ENCODE peak calls at places on chromosomes 2 and 18, in four cellular contexts. W, C, E and G are unnamed samples.

GRCh38 chr18:35456181-35456850 is 41.4 kb downstream of the INO80C start:
- DNase-seq in W (no peak), C (peak; percentile 49), E (no peak), G (peak; percentile 36)

GRCh38 chr2:229081411-229081810 is 189.7 kb downstream of the PID1 start:
- DNase-seq in W (no peak), C (no peak), E (no peak), G (peak; percentile 81)

GRCh38 chr18:59921384-59921891 is 21.6 kb downstream of the PMAIP1 start:
- DNase-seq in W (no peak), C (peak; percentile 67), E (no peak), G (no peak)

GRCh38 chr2:205261631-205262030 is 420.7 kb upstream of the NRP2 start:
- DNase-seq in W (no peak), C (no peak), E (no peak), G (no peak)

GRCh38 chr2:238509151-238509820 is 82.6 kb downstream of the ASB1 start:
- DNase-seq in W (no peak), C (peak; percentile 67), E (no peak), G (peak; percentile 48)

GRCh38 chr2:48902521-48902920 is 147.0 kb upstream of the LHCGR start:
- DNase-seq in W (no peak), C (no peak), E (no peak), G (no peak)

GRCh38 chr2:230564805-230565779 is 147.6 kb upstream of the CAB39 start:
- DNase-seq in W (no peak), C (no peak), E (no peak), G (peak; percentile 29)

GRCh38 chr2:109331081-109331480 is 202.1 kb downstream of the SH3RF3 start:
- DNase-seq in W (no peak), C (peak; percentile 81), E (no peak), G (no peak)

GRCh38 chr2:6780765-6781274 is 84.9 kb downstream of the CMPK2 start:
- DNase-seq in W (no peak), C (peak; percentile 9), E (peak; percentile 69), G (peak; percentile 9)

GRCh38 chr2:74864728-74865722 is 31.1 kb downstream of the HK2 start:
- DNase-seq in W (no peak), C (peak; percentile 47), E (no peak), G (no peak)

GRCh38 chr2:67783026-67783425 is 279.8 kb downstream of the C1D start:
- DNase-seq in W (no peak), C (no peak), E (no peak), G (no peak)

GRCh38 chr2:227370791-227371312 is 8.3 kb downstream of the TM4SF20 start:
- DNase-seq in W (no peak), C (peak; percentile 95), E (peak; percentile 62), G (peak; percentile 14)

GRCh38 chr2:144703852-144704324 is 184.0 kb upstream of the ZEB2 start:
- DNase-seq in W (no peak), C (peak; percentile 90), E (peak; percentile 45), G (peak; percentile 76)

GRCh38 chr18:74331404-74331803 is 15.8 kb downstream of the C18orf63 start:
- DNase-seq in W (no peak), C (peak; percentile 80), E (no peak), G (peak; percentile 80)

GRCh38 chr2:231821908-231822307 is 35.7 kb downstream of the COPS7B start:
- DNase-seq in W (no peak), C (no peak), E (no peak), G (no peak)

GRCh38 chr2:230687498-230687897 is 25.1 kb upstream of the CAB39 start:
- DNase-seq in W (no peak), C (peak; percentile 62), E (no peak), G (peak; percentile 58)

GRCh38 chr2:65096948-65097347 is 33.0 kb downstream of the RAB1A start:
- DNase-seq in W (no peak), C (peak; percentile 39), E (no peak), G (peak; percentile 30)

DNA sequence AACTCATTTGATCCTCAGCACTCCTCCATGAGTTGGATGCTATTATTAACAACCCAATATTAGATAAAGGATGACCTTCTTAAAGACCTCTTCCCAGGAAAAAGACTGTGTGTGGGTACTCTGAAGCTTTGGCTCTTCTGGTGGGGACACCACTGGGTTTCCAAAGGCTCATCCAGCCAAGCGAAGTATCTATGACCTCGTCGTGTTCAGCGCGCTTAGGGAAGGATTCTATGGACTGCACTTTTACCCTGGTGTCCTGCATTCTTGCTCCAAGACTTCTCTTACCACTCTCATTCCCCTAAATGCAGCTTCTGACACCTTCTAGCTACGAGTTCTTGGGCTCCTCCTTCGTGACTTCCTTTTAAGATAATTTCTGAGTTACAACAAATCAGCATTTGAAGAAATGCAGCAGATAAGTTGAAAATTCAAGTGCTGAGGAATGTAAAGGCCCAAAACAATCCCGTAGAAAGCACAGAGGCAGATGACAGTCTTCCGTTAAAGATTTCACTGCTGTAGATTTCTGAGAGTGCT is 673 bp upstream of the HNMT start:
- DNase-seq in W (no peak), C (no peak), E (no peak), G (no peak)
- H3K4me3 ChIP-seq in W (no peak overlapping the region), C (no peak overlapping the region), E (peak overlapping the region; percentile 43), G (peak overlapping the region; percentile 67)

DNA sequence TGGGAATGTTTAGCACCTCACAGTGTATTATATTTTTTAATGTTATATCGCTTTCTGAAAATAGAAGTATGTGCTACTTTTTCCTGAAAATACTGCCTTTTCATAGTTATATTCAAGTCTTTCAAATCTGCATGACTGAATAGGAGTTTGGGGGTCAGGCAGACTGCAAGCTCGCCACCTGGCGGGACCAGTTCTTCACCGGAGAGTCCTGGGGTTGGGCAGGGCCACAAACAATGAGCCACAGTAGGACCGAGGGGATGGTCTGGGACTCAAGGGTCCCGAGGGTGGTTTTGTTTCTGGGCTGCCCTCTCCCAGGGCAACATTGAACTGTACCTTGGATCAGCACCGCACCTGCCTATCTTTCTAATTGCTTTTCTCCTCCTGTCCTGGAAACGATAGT is 70.6 kb downstream of the VWA3B start:
- DNase-seq in W (no peak), C (no peak), E (no peak), G (no peak)
- TF ChIP-seq CTCF in W (no peak), C (no peak), E (no peak), G (no peak)

GRCh38 chr2:26979761-26980160 is 9.3 kb downstream of the MAPRE3 start:
- DNase-seq in W (no peak), C (peak; percentile 56), E (no peak), G (no peak)

GRCh38 chr2:26977012-26977411 is 6.6 kb downstream of the MAPRE3 start:
- DNase-seq in W (no peak), C (no peak), E (no peak), G (no peak)

GRCh38 chr2:26976242-26976641 is 5.8 kb downstream of the MAPRE3 start:
- DNase-seq in W (no peak), C (peak; percentile 89), E (no peak), G (no peak)

GRCh38 chr2:26975656-26976055 is 5.2 kb downstream of the MAPRE3 start:
- DNase-seq in W (no peak), C (no peak), E (no peak), G (no peak)

DNA sequence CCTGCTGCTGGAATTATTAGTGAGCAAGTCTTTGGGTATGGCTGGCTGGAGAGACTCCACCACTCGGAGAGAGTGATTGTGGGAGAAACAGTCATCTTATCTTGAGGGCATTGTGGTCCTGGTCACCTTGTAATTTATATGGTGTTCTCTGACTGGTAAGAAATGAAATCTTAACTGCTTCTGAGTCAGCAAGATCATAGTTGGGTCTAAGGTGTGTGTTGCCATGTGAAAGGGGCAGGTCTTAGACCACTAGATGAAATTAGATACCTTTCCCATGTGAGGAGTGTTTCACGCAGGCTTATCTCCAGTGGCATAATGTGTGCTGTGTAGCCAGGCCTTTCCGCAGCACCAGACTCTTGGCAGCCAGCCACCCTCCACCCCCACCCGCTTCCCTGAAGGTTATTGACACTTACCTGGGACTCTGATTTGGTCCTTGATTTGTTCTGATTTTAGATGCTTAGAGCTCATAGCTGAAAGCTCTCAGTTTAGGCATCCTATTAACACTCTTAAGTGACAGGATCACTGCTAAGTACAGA is 7.7 kb downstream of the MAPRE3 start:
- DNase-seq in W (no peak), C (no peak), E (peak; percentile 47), G (no peak)
- H3K4me3 ChIP-seq in W (no peak overlapping the region), C (no peak overlapping the region), E (no peak overlapping the region), G (no peak overlapping the region)

GRCh38 chr2:113963965-113964364 is 74.1 kb downstream of the ACTR3 start:
- DNase-seq in W (no peak), C (no peak), E (no peak), G (no peak)
- TF ChIP-seq CTCF in W (no peak), C (no peak), E (no peak), G (no peak)

GRCh38 chr18:3463052-3463451 is 13.1 kb downstream of the TGIF1 start:
- DNase-seq in W (no peak), C (peak; percentile 82), E (no peak), G (peak; percentile 79)

GRCh38 chr18:3466872-3467271 is 16.9 kb downstream of the TGIF1 start:
- DNase-seq in W (no peak), C (no peak), E (no peak), G (peak; percentile 34)

GRCh38 chr18:3468833-3469232 is 18.9 kb downstream of the TGIF1 start:
- DNase-seq in W (no peak), C (no peak), E (no peak), G (no peak)

GRCh38 chr18:3468066-3468705 is 18.2 kb downstream of the TGIF1 start:
- DNase-seq in W (no peak), C (no peak), E (no peak), G (no peak)

GRCh38 chr18:3466051-3466450 is 16.1 kb downstream of the TGIF1 start:
- DNase-seq in W (no peak), C (peak; percentile 95), E (no peak), G (peak; percentile 89)
- H3K4me3 ChIP-seq in W (no peak overlapping the region), C (no peak overlapping the region), E (no peak overlapping the region), G (no peak overlapping the region)

DNA sequence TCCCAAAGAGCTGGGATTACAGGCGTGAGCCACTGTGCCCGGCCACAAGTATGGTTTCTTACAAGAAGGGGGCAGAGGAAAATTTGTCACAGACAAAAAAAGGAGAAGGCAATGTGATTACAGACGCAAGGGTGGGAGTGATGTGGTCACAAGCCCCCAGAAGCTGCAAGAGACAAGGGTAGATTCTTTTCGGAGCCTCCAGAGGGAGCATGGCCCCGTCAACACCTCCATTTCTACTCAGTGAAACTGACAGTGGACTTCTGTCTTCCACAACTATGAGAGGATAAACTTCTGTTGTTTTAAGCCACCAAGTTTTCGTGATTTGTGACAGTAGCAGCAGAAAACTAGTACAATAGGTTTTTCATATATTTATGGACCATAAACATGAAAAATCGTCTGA is 2.1 kb upstream of the TCF7L1 start:
- DNase-seq in W (peak; percentile 29), C (peak; percentile 33), E (no peak), G (peak; percentile 28)
- TF ChIP-seq CTCF in W (peak; percentile 57), C (peak; percentile 55), E (peak; percentile 11), G (peak; percentile 48)

DNA sequence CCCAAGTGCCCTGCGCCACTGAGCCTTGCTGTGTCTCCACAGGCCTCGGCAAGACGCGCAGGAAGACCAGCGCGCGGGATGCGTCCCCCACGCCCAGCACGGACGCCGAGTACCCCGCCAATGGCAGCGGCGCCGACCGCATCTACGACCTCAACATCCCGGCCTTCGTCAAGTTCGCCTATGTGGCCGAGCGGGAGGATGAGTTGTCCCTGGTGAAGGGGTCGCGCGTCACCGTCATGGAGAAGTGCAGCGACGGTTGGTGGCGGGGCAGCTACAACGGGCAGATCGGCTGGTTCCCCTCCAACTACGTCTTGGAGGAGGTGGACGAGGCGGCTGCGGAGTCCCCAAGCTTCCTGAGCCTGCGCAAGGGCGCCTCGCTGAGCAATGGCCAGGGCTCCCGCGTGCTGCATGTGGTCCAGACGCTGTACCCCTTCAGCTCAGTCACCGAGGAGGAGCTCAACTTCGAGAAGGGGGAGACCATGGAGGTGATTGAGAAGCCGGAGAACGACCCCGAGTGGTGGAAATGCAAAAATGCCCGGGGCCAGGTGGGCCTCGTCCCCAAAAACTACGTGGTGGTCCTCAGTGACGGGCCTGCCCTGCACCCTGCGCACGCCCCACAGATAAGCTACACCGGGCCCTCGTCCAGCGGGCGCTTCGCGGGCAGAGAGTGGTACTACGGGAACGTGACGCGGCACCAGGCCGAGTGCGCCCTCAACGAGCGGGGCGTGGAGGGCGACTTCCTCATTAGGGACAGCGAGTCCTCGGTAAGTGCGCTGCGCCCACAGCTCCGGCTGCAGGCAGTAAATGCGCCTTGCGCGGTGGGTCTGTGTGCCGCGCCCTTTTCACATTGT is 136.8 kb downstream of the NCK2 start:
- DNase-seq in W (no peak), C (no peak), E (no peak), G (no peak)
- H3K4me3 ChIP-seq in W (no peak overlapping the region), C (no peak overlapping the region), E (no peak overlapping the region), G (no peak overlapping the region)